ENCODE peak calls at places on chromosome 21, in nine cellular contexts. One of them, this sample, is unnamed.

GRCh38 chr21:29185172-29185571 is 54.7 kb downstream of the MAP3K7CL start:
- DNase-seq in CMK: no peak
- DNase-seq in activated T-cell treated with anti-CD3 and anti-CD28 coated beads, Interleukin-2, amount 50 U/mL, for 24 hours: no peak
- DNase-seq in AG08395: no peak
- DNase-seq in H4: no peak
- DNase-seq in HEK293T: no peak
- DNase-seq in AG04450: no peak
- DNase-seq in GM19239: no peak
- DNase-seq in brain pericyte: no peak
- DNase-seq in this sample: no peak

GRCh38 chr21:33064623-33064996 is 5.3 kb upstream of the OLIG1 start:
- DNase-seq in AG08395: no peak
- DNase-seq in AG04450: no peak
- DNase-seq in HEK293T: no peak
- DNase-seq in CMK: no peak
- DNase-seq in H4: no peak
- DNase-seq in brain pericyte: no peak
- DNase-seq in GM19239: no peak
- DNase-seq in activated T-cell treated with anti-CD3 and anti-CD28 coated beads, Interleukin-2, amount 50 U/mL, for 24 hours: no peak
- DNase-seq in this sample: no peak

GRCh38 chr21:34593954-34594531 is 20.9 kb downstream of the RCAN1 start:
- DNase-seq in AG08395: no peak
- DNase-seq in GM19239: no peak
- DNase-seq in CMK: no peak
- DNase-seq in H4: no peak
- DNase-seq in HEK293T: no peak
- DNase-seq in activated T-cell treated with anti-CD3 and anti-CD28 coated beads, Interleukin-2, amount 50 U/mL, for 24 hours: no peak
- DNase-seq in AG04450: no peak
- DNase-seq in brain pericyte: no peak
- DNase-seq in this sample: no peak

GRCh38 chr21:46150491-46151121 is 4.8 kb downstream of the FTCD start:
- DNase-seq in GM19239: no peak
- DNase-seq in brain pericyte: no peak
- DNase-seq in HEK293T: no peak
- DNase-seq in activated T-cell treated with anti-CD3 and anti-CD28 coated beads, Interleukin-2, amount 50 U/mL, for 24 hours: no peak
- DNase-seq in AG08395: no peak
- DNase-seq in AG04450: no peak
- DNase-seq in H4: no peak
- DNase-seq in CMK: no peak
- DNase-seq in this sample: no peak

GRCh38 chr21:30351534-30351933 is 3.1 kb upstream of the KRTAP23-1 start:
- DNase-seq in AG08395: no peak
- DNase-seq in HEK293T: no peak
- DNase-seq in GM19239: no peak
- DNase-seq in AG04450: no peak
- DNase-seq in CMK: no peak
- DNase-seq in activated T-cell treated with anti-CD3 and anti-CD28 coated beads, Interleukin-2, amount 50 U/mL, for 24 hours: no peak
- DNase-seq in H4: no peak
- DNase-seq in brain pericyte: no peak
- DNase-seq in this sample: no peak

GRCh38 chr21:44529011-44529421 is 11.0 kb downstream of the KRTAP10-1 start:
- DNase-seq in H4: no peak
- DNase-seq in CMK: no peak
- DNase-seq in HEK293T: no peak
- DNase-seq in AG04450: no peak
- DNase-seq in brain pericyte: no peak
- DNase-seq in GM19239: no peak
- DNase-seq in AG08395: no peak
- DNase-seq in activated T-cell treated with anti-CD3 and anti-CD28 coated beads, Interleukin-2, amount 50 U/mL, for 24 hours: peak
- DNase-seq in this sample: no peak

GRCh38 chr21:42021751-42022430 is 11.7 kb upstream of the ZBTB21 start:
- DNase-seq in brain pericyte: no peak
- DNase-seq in HEK293T: no peak
- DNase-seq in activated T-cell treated with anti-CD3 and anti-CD28 coated beads, Interleukin-2, amount 50 U/mL, for 24 hours: no peak
- DNase-seq in AG08395: no peak
- DNase-seq in CMK: no peak
- DNase-seq in H4: no peak
- DNase-seq in GM19239: no peak
- DNase-seq in AG04450: no peak
- DNase-seq in this sample: no peak

GRCh38 chr21:38170705-38171682 is 85.8 kb upstream of the KCNJ15 start:
- DNase-seq in brain pericyte: no peak
- DNase-seq in HEK293T: no peak
- DNase-seq in activated T-cell treated with anti-CD3 and anti-CD28 coated beads, Interleukin-2, amount 50 U/mL, for 24 hours: no peak
- DNase-seq in GM19239: no peak
- DNase-seq in AG04450: no peak
- DNase-seq in H4: peak
- DNase-seq in CMK: no peak
- DNase-seq in AG08395: no peak
- DNase-seq in this sample: no peak

GRCh38 chr21:44370027-44370735 is 16.8 kb downstream of the TRPM2 start:
- DNase-seq in GM19239: no peak
- DNase-seq in H4: peak
- DNase-seq in brain pericyte: no peak
- DNase-seq in activated T-cell treated with anti-CD3 and anti-CD28 coated beads, Interleukin-2, amount 50 U/mL, for 24 hours: peak
- DNase-seq in HEK293T: peak
- DNase-seq in AG08395: peak
- DNase-seq in CMK: no peak
- DNase-seq in AG04450: no peak
- DNase-seq in this sample: no peak

GRCh38 chr21:41673596-41674335 is 93.1 kb downstream of the RIPK4 start:
- DNase-seq in AG04450: no peak
- DNase-seq in GM19239: no peak
- DNase-seq in H4: no peak
- DNase-seq in CMK: no peak
- DNase-seq in AG08395: no peak
- DNase-seq in brain pericyte: no peak
- DNase-seq in HEK293T: no peak
- DNase-seq in activated T-cell treated with anti-CD3 and anti-CD28 coated beads, Interleukin-2, amount 50 U/mL, for 24 hours: no peak
- DNase-seq in this sample: no peak

GRCh38 chr21:16534408-16535099 is 804.8 kb downstream of the USP25 start:
- DNase-seq in CMK: no peak
- DNase-seq in GM19239: no peak
- DNase-seq in AG08395: peak
- DNase-seq in H4: peak
- DNase-seq in AG04450: no peak
- DNase-seq in brain pericyte: no peak
- DNase-seq in HEK293T: peak
- DNase-seq in activated T-cell treated with anti-CD3 and anti-CD28 coated beads, Interleukin-2, amount 50 U/mL, for 24 hours: no peak
- DNase-seq in this sample: no peak

GRCh38 chr21:41725421-41726021 is 41.3 kb downstream of the RIPK4 start:
- DNase-seq in AG08395: no peak
- DNase-seq in CMK: no peak
- DNase-seq in H4: no peak
- DNase-seq in HEK293T: no peak
- DNase-seq in brain pericyte: no peak
- DNase-seq in AG04450: no peak
- DNase-seq in GM19239: no peak
- DNase-seq in activated T-cell treated with anti-CD3 and anti-CD28 coated beads, Interleukin-2, amount 50 U/mL, for 24 hours: no peak
- DNase-seq in this sample: no peak

GRCh38 chr21:36297938-36298572 is 21.9 kb upstream of the MORC3 start:
- DNase-seq in HEK293T: no peak
- DNase-seq in AG08395: peak
- DNase-seq in GM19239: peak
- DNase-seq in AG04450: no peak
- DNase-seq in activated T-cell treated with anti-CD3 and anti-CD28 coated beads, Interleukin-2, amount 50 U/mL, for 24 hours: peak
- DNase-seq in CMK: peak
- DNase-seq in H4: peak
- DNase-seq in brain pericyte: no peak
- DNase-seq in this sample: peak

GRCh38 chr21:44365251-44365966 is 12.0 kb downstream of the TRPM2 start:
- DNase-seq in AG08395: no peak
- DNase-seq in AG04450: no peak
- DNase-seq in brain pericyte: no peak
- DNase-seq in CMK: no peak
- DNase-seq in GM19239: no peak
- DNase-seq in H4: no peak
- DNase-seq in activated T-cell treated with anti-CD3 and anti-CD28 coated beads, Interleukin-2, amount 50 U/mL, for 24 hours: peak
- DNase-seq in HEK293T: no peak
- DNase-seq in this sample: no peak

GRCh38 chr21:42145569-42146250 is 73.2 kb upstream of the ABCG1 start:
- DNase-seq in GM19239: peak
- DNase-seq in AG04450: peak
- DNase-seq in AG08395: peak
- DNase-seq in activated T-cell treated with anti-CD3 and anti-CD28 coated beads, Interleukin-2, amount 50 U/mL, for 24 hours: peak
- DNase-seq in HEK293T: peak
- DNase-seq in CMK: no peak
- DNase-seq in brain pericyte: no peak
- DNase-seq in H4: peak
- DNase-seq in this sample: peak

GRCh38 chr21:44444286-44444931 is 10.9 kb upstream of the LRRC3 start:
- DNase-seq in HEK293T: peak
- DNase-seq in CMK: no peak
- DNase-seq in brain pericyte: no peak
- DNase-seq in GM19239: no peak
- DNase-seq in AG08395: no peak
- DNase-seq in activated T-cell treated with anti-CD3 and anti-CD28 coated beads, Interleukin-2, amount 50 U/mL, for 24 hours: no peak
- DNase-seq in H4: no peak
- DNase-seq in AG04450: no peak
- DNase-seq in this sample: no peak

GRCh38 chr21:35036521-35037383 is 12.3 kb downstream of the RUNX1 start:
- DNase-seq in activated T-cell treated with anti-CD3 and anti-CD28 coated beads, Interleukin-2, amount 50 U/mL, for 24 hours: no peak
- DNase-seq in AG04450: no peak
- DNase-seq in H4: no peak
- DNase-seq in HEK293T: no peak
- DNase-seq in brain pericyte: no peak
- DNase-seq in GM19239: no peak
- DNase-seq in CMK: no peak
- DNase-seq in AG08395: no peak
- DNase-seq in this sample: no peak

GRCh38 chr21:46605759-46606426 is 1.0 kb upstream of the S100B start:
- DNase-seq in AG04450: no peak
- DNase-seq in CMK: peak
- DNase-seq in HEK293T: no peak
- DNase-seq in GM19239: peak
- DNase-seq in H4: no peak
- DNase-seq in activated T-cell treated with anti-CD3 and anti-CD28 coated beads, Interleukin-2, amount 50 U/mL, for 24 hours: peak
- DNase-seq in brain pericyte: no peak
- DNase-seq in AG08395: no peak
- DNase-seq in this sample: no peak

GRCh38 chr21:32190491-32191144 is 88.2 kb downstream of the MIS18A start:
- DNase-seq in H4: no peak
- DNase-seq in AG04450: no peak
- DNase-seq in HEK293T: no peak
- DNase-seq in activated T-cell treated with anti-CD3 and anti-CD28 coated beads, Interleukin-2, amount 50 U/mL, for 24 hours: no peak
- DNase-seq in CMK: no peak
- DNase-seq in AG08395: no peak
- DNase-seq in brain pericyte: no peak
- DNase-seq in GM19239: no peak
- DNase-seq in this sample: peak